ENCODE peak calls at places on chromosomes 2 and 18, in seven cellular contexts. A, O, B, Q, H, G and I are unnamed samples.

GRCh38 chr18:50297621-50298442 is 10.3 kb upstream of the CXXC1 start:
- DNase-seq in G (peak; percentile 56), A (peak; percentile 65), Q (peak; percentile 76), H (peak; percentile 87), B (peak; percentile 81), O (peak; percentile 88), I (peak; percentile 33)

GRCh38 chr2:193895226-193895625 is 1700.5 kb upstream of the TMEFF2 start:
- DNase-seq in A (peak; percentile 33), O (no peak), H (no peak), Q (no peak), B (no peak), G (no peak), I (no peak)

GRCh38 chr2:17579605-17580318 is 39.3 kb downstream of the VSNL1 start:
- DNase-seq in A (no peak), H (no peak), G (no peak), B (no peak), Q (no peak), O (no peak), I (no peak)

GRCh38 chr2:147910990-147911473 is 66.2 kb downstream of the ACVR2A start:
- DNase-seq in Q (peak; percentile 90), G (no peak), A (peak; percentile 71), H (peak; percentile 84), B (peak; percentile 22), O (peak; percentile 55), I (peak; percentile 13)

GRCh38 chr2:203002054-203002821 is 12.4 kb upstream of the NBEAL1 start:
- DNase-seq in G (no peak), B (no peak), Q (no peak), H (no peak), O (no peak), A (peak; percentile 92), I (no peak)

GRCh38 chr18:35938158-35938557 is 34.3 kb upstream of the RMP24 start:
- DNase-seq in H (peak; percentile 61), G (no peak), A (peak; percentile 70), O (no peak), B (no peak), Q (peak; percentile 59), I (no peak)

GRCh38 chr2:174561283-174562275 is 36.0 kb downstream of the WIPF1 start:
- DNase-seq in O (no peak), G (no peak), H (peak; percentile 89), B (peak; percentile 88), Q (peak; percentile 83), A (no peak), I (no peak)

GRCh38 chr2:196677404-196677803 is 37.9 kb downstream of the CCDC150 start:
- DNase-seq in O (no peak), B (no peak), Q (peak; percentile 26), A (peak; percentile 90), G (no peak), H (peak; percentile 72), I (no peak)

GRCh38 chr18:61606759-61607158 is 273.5 kb downstream of the CDH20 start:
- DNase-seq in A (peak; percentile 97), G (no peak), B (peak; percentile 19), H (peak; percentile 87), Q (peak; percentile 72), O (no peak), I (no peak)

GRCh38 chr2:89849731-89850130 is 1158.3 kb downstream of the RPIA start:
- DNase-seq in H (no peak), G (no peak), Q (no peak), A (no peak), O (no peak), B (no peak), I (no peak)

GRCh38 chr2:14587119-14587518 is 45.4 kb upstream of the LRATD1 start:
- DNase-seq in B (no peak), A (peak; percentile 94), O (no peak), H (peak; percentile 59), G (no peak), Q (peak; percentile 1), I (no peak)

GRCh38 chr18:46677609-46678470 is 20.8 kb upstream of the LOXHD1 start:
- DNase-seq in G (no peak), Q (no peak), A (peak; percentile 17), B (no peak), O (no peak), H (no peak), I (no peak)

GRCh38 chr2:48346124-48346536 is 183.8 kb upstream of the STON1 start:
- DNase-seq in Q (peak; percentile 85), O (no peak), B (peak; percentile 21), H (peak; percentile 72), A (no peak), G (no peak), I (no peak)

GRCh38 chr2:223101340-223102039 is 49.5 kb downstream of the KCNE4 start:
- DNase-seq in H (peak; percentile 45), O (no peak), B (peak; percentile 22), G (no peak), A (peak; percentile 82), Q (peak; percentile 23), I (no peak)

GRCh38 chr2:196927318-196928225 is 1.1 kb upstream of the PGAP1 start:
- DNase-seq in A (peak; percentile 85), H (peak; percentile 86), O (peak; percentile 88), Q (peak; percentile 62), B (no peak), G (no peak), I (no peak)

GRCh38 chr2:238321467-238321866 is 1.1 kb downstream of the TRAF3IP1 start:
- DNase-seq in H (no peak), Q (peak; percentile 5), A (peak; percentile 39), G (no peak), B (no peak), O (no peak), I (no peak)